ENCODE peak calls at places on chromosome 17, in ten cellular contexts. V is hepatocyte; J is stomach; F is left ventricle myocardium inferior; G is Panc1; C is CD8-positive, alpha-beta memory T cell; T is CD4-positive, alpha-beta memory T cell; U is endothelial cell of umbilical vein; Q is adrenal gland; H is H1. M is an unnamed sample.

GRCh38 chr17:53142890-53143289 is 679.8 kb upstream of the KIF2B start:
- DNase-seq in Q (no peak), J (no peak), F (no peak), V (peak; percentile 15), C (no peak), H (no peak), G (no peak), T (no peak), U (no peak), M (no peak)

GRCh38 chr17:39150104-39150634 is 1.3 kb downstream of the PLXDC1 start:
- DNase-seq in F (no peak), V (no peak), G (no peak), Q (no peak), H (no peak), C (no peak), U (no peak), T (no peak), J (no peak), M (no peak)

GRCh38 chr17:52227926-52228325 is 69.4 kb upstream of the CA10 start:
- DNase-seq in Q (no peak), H (no peak), U (no peak), F (no peak), V (no peak), J (no peak), C (no peak), T (no peak), G (no peak), M (no peak)

GRCh38 chr17:36498560-36499300 is 12.2 kb downstream of the ZNHIT3 start:
- DNase-seq in C (no peak), J (no peak), V (no peak), H (no peak), F (no peak), Q (no peak), G (no peak), T (no peak), U (no peak), M (no peak)

GRCh38 chr17:78658281-78658785 is 81.1 kb upstream of the DNAH17 start:
- DNase-seq in J (no peak), C (no peak), V (no peak), H (no peak), U (no peak), Q (no peak), G (no peak), F (no peak), T (no peak), M (no peak)

GRCh38 chr17:17751489-17751995 is 70.3 kb downstream of the RAI1 start:
- DNase-seq in Q (no peak), V (no peak), J (no peak), C (no peak), G (no peak), U (peak; percentile 22), H (no peak), F (no peak), T (peak; percentile 77), M (peak; percentile 21)

GRCh38 chr17:83125515-83126274 is 46.3 kb downstream of the METRNL start:
- DNase-seq in T (peak; percentile 69), C (peak; percentile 64), H (no peak), U (no peak), J (no peak), V (no peak), F (no peak), Q (no peak), G (no peak), M (no peak)

GRCh38 chr17:72782985-72783701 is 309.3 kb downstream of the SLC39A11 start:
- DNase-seq in C (no peak), H (no peak), F (no peak), Q (no peak), V (peak; percentile 52), G (no peak), J (no peak), T (no peak), U (no peak), M (no peak)

GRCh38 chr17:59372138-59372751 is 40.8 kb downstream of the YPEL2 start:
- DNase-seq in U (peak; percentile 93), F (no peak), C (no peak), G (no peak), T (no peak), J (peak; percentile 53), V (peak; percentile 50), Q (peak; percentile 50), H (no peak), M (no peak)

GRCh38 chr17:8477653-8478441 is 42.2 kb downstream of the NDEL1 start:
- DNase-seq in C (no peak), H (no peak), Q (no peak), J (no peak), F (no peak), U (no peak), V (peak; percentile 33), G (no peak), T (no peak), M (no peak)

DNA sequence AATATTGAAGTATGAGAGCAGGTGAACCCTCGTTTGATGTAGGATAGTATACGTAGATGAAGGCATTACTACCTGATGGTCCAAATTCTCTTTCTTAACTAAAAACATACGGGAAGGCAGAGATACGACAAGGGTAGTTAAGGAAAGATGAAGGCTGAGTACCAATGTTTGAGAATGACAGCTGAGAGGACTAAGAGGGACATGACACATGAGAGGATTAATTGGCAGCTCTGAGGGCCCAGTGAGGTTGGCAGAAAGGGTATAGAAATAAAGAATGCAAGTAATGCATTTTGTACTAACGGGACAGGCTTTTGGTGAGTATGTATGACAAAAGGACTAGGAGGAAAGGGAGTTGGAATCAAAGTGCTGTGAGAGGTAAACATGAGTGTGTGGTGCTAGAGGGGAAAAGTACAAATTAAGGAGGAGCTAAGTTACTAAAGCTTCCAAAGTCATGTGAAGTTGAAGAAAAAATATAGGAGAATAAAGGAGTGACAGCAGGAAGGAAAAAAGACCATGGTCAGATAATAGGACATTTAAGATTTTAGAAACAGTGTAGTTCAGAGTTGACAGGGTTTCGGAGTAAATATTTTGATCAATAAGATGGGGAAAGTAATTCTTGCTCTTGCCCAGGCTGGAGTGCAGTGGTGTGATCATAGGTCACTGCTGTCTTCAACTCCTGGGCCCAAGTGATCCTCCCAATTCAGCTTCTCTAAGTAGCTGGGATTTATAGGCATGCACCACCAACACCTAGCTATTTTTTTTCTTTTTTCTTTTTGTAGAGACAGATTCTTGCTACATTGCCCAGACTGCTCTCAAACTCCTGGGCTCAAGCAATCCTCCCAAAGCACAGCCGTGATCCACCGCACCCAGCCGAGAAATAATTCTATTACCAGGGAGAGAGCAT is 43.1 kb upstream of the ITGA2B start:
- DNase-seq in J (no peak), Q (no peak), T (no peak), H (no peak), C (no peak), V (no peak), F (no peak), U (no peak), G (no peak), M (no peak)
- H3K27ac ChIP-seq in J (no peak overlapping the region), Q (no peak overlapping the region), T (no peak overlapping the region), H (no peak overlapping the region), C (no peak overlapping the region), V (no peak overlapping the region), F (no peak overlapping the region), U (no peak overlapping the region), G (no peak overlapping the region), M (no peak overlapping the region)

GRCh38 chr17:6526362-6527152 is 29.8 kb downstream of the PITPNM3 start:
- DNase-seq in G (no peak), F (no peak), H (no peak), V (no peak), C (no peak), J (no peak), Q (no peak), T (no peak), U (no peak), M (no peak)

GRCh38 chr17:6523809-6524355 is 32.5 kb downstream of the PITPNM3 start:
- DNase-seq in U (no peak), H (no peak), J (no peak), C (no peak), V (no peak), T (no peak), G (no peak), F (no peak), Q (no peak), M (no peak)

GRCh38 chr17:6524520-6524919 is 31.8 kb downstream of the PITPNM3 start:
- DNase-seq in T (no peak), Q (no peak), F (no peak), U (no peak), G (peak; percentile 47), C (no peak), J (no peak), V (no peak), H (no peak), M (no peak)

GRCh38 chr17:6525111-6525510 is 31.2 kb downstream of the PITPNM3 start:
- DNase-seq in F (no peak), V (no peak), T (no peak), U (no peak), J (no peak), G (no peak), H (no peak), C (no peak), Q (no peak), M (no peak)

GRCh38 chr17:6525731-6526130 is 30.6 kb downstream of the PITPNM3 start:
- DNase-seq in U (no peak), C (no peak), J (no peak), G (no peak), V (no peak), F (no peak), Q (no peak), T (no peak), H (no peak), M (no peak)
- H3K4me3 ChIP-seq in U (no peak overlapping the region), C (no peak overlapping the region), J (no peak overlapping the region), G (no peak overlapping the region), V (no peak overlapping the region), F (no peak overlapping the region), Q (no peak overlapping the region), T (no peak overlapping the region), H (no peak overlapping the region), M (no peak overlapping the region)

DNA sequence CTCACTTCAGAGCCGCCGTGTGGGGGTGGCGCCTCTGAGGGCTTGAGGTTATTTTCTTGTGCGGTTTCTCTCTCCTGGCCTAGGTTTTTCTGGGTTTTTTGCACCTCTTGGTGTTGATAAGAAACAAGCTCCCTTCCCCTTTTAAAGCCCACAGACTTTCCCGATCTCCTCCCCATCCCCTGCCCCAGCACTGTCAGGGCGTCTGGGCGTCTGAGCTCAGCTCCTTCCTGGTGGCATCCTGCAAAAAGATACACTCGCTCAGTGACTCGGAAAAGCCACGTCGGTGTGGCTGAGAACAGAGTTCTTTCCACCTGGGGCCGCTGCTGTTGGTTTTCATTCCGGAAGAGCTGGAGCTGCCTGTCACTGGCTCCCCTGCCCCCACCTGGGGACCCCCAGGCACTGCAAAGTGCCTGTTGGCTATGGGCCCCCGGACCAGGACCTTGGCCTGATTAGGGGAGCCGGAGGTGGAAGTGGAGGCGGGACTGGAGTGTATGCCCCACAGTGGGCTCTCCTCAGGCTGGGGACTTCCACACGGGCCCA is 14.5 kb downstream of the BAIAP2 start:
- DNase-seq in U (no peak), F (no peak), V (no peak), J (no peak), H (no peak), C (no peak), G (no peak), Q (no peak), T (no peak), M (no peak)
- H3K27ac ChIP-seq in U (no peak overlapping the region), F (peak overlapping the region; percentile 55), V (no peak overlapping the region), J (peak overlapping the region; percentile 62), H (no peak overlapping the region), C (no peak overlapping the region), G (peak overlapping the region; percentile 98), Q (no peak overlapping the region), T (no peak overlapping the region), M (no peak overlapping the region)

DNA sequence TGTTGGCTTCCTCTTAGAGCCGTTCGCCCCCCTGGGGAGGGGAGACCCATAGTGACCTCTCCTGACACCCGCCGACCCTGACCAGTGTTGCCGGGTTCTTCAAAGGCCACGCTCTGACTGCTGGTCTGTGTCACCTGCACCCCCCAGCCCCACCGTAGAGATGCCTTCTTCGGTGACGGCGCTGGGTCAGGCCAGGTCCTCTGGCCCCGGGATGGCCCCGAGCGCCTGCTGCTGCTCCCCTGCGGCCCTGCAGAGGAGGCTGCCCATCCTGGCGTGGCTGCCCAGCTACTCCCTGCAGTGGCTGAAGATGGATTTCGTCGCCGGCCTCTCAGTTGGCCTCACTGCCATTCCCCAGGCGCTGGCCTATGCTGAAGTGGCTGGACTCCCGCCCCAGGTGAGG is 1.2 kb downstream of the SLC26A11 start:
- DNase-seq in T (no peak), Q (peak; percentile 42), J (no peak), H (no peak), V (no peak), F (no peak), U (no peak), C (no peak), G (no peak), M (no peak)
- H3K4me3 ChIP-seq in T (no peak overlapping the region), Q (peak overlapping the region; percentile 92), J (peak overlapping the region; percentile 67), H (peak overlapping the region; percentile 97), V (peak overlapping the region; percentile 75), F (peak overlapping the region; percentile 98), U (peak overlapping the region; percentile 83), C (no peak overlapping the region), G (peak overlapping the region; percentile 97), M (no peak overlapping the region)

M was measured in effector memory CD4-positive, alpha-beta T cell.